ENCODE peak calls at places on chromosomes 16 and 17, in five cellular contexts. C is heart left ventricle, N is right atrium auricular region, L is neuronal stem cell, F is mesenchymal stem cell. X is an unnamed sample. For H3K4me1, the result is how much of the 10 kb centered on the place peaks cover.

GRCh38 chr17:38885728-38886642 is 16.1 kb downstream of the LASP1 start:
- DNase-seq in C (no peak), N (no peak), L (no peak), F (peak), X (no peak)

GRCh38 chr16:3149630-3150345 is 15.0 kb downstream of the ZNF213 start:
- DNase-seq in C (peak), N (peak), L (peak), F (peak), X (no peak)

GRCh38 chr17:16281351-16281750 is 64.3 kb downstream of the PIGL start:
- DNase-seq in C (no peak), N (no peak), L (no peak), F (peak), X (no peak)

GRCh38 chr17:41190328-41190727 is 641 bp downstream of the KRTAP9-1 start:
- DNase-seq in C (no peak), N (no peak), L (no peak), F (no peak), X (no peak)

GRCh38 chr17:74467221-74467951 is 952 bp downstream of the CD300A start:
- DNase-seq in C (no peak), N (no peak), L (no peak), F (no peak), X (no peak)

GRCh38 chr16:49203361-49203760 is 78.3 kb downstream of the CBLN1 start:
- DNase-seq in C (no peak), N (no peak), L (no peak), F (no peak), X (no peak)

GRCh38 chr16:84511821-84512220 is 7.4 kb upstream of the MEAK7 start:
- DNase-seq in C (no peak), N (no peak), L (no peak), F (no peak), X (no peak)

GRCh38 chr16:49866533-49867155 is 10.7 kb upstream of the ZNF423 start:
- DNase-seq in C (no peak), N (no peak), L (peak), F (no peak), X (no peak)

GRCh38 chr17:77865109-77865611 is 93.3 kb upstream of the TNRC6C start:
- DNase-seq in C (no peak), N (peak), L (no peak), F (no peak), X (no peak)

GRCh38 chr17:15038656-15039055 is 226.5 kb downstream of the PMP22 start:
- DNase-seq in C (no peak), N (no peak), L (no peak), F (peak), X (no peak)

GRCh38 chr16:68356249-68356918 is 45.6 kb downstream of the PRMT7 start:
- DNase-seq in C (no peak), N (no peak), L (no peak), F (peak), X (no peak)

GRCh38 chr17:61307905-61308886 is 91.4 kb upstream of the TBX2 start:
- DNase-seq in C (no peak), N (no peak), L (no peak), F (peak), X (no peak)

GRCh38 chr17:51251010-51251409 is 8.8 kb downstream of the MBTD1 start:
- DNase-seq in C (no peak), N (no peak), L (no peak), F (no peak), X (no peak)

GRCh38 chr16:14539631-14540030 is 90.4 kb downstream of the PARN start:
- DNase-seq in C (no peak), N (no peak), L (no peak), F (no peak), X (no peak)

GRCh38 chr16:89741342-89742014 is 20.1 kb downstream of the ZNF276 start:
- DNase-seq in C (no peak), N (no peak), L (no peak), F (no peak), X (no peak)

GRCh38 chr16:74449470-74449869 is 28.2 kb upstream of the CLEC18B start:
- DNase-seq in C (no peak), N (peak), L (no peak), F (peak), X (no peak)

GRCh38 chr16:1215574-1216295 is 9.3 kb downstream of the TPSG1 start:
- DNase-seq in C (no peak), N (no peak), L (no peak), F (no peak), X (no peak)

GRCh38 chr17:51435641-51436091 is 175.3 kb downstream of the UTP18 start:
- DNase-seq in C (no peak), N (no peak), L (peak), F (no peak), X (peak)

GRCh38 chr16:89863741-89864391 is 9.5 kb upstream of the TCF25 start:
- DNase-seq in C (peak), N (no peak), L (no peak), F (no peak), X (no peak)

GRCh38 chr17:9244066-9245052 is 223.0 kb downstream of the NTN1 start:
- DNase-seq in C (no peak), N (no peak), L (no peak), F (peak), X (no peak)

GRCh38 chr17:73211745-73212144 is 18.9 kb downstream of the COG1 start:
- DNase-seq in C (no peak), N (no peak), L (no peak), F (no peak), X (no peak)

GRCh38 chr17:3818786-3819185 is 17.8 kb upstream of the ITGAE start:
- DNase-seq in C (no peak), N (no peak), L (no peak), F (peak), X (no peak)

GRCh38 chr17:83085103-83085502 is 5.7 kb downstream of the METRNL start:
- DNase-seq in C (no peak), N (no peak), L (no peak), F (no peak), X (no peak)
- H3K4me3 ChIP-seq in C (no peak), N (no peak), L (no peak), F (no peak), X (no peak)

GRCh38 chr17:44326867-44327444 is 2.3 kb upstream of the SLC25A39 start:
- DNase-seq in C (peak), N (peak), L (peak), F (peak), X (no peak)
- H3K27ac ChIP-seq in C (peak), N (peak), L (no peak), F (no peak), X (no peak)

GRCh38 chr17:79684132-79684985 is 46.4 kb upstream of the ENPP7 start:
- DNase-seq in C (no peak), N (no peak), L (no peak), F (no peak), X (no peak)
- H3K4me1 ChIP-seq in C (under half), N (under half), L (under half), F (under half), X (under half)

GRCh38 chr17:81401727-81402529 is 6.7 kb downstream of the BAHCC1 start:
- DNase-seq in C (no peak), N (no peak), L (no peak), F (peak), X (no peak)
- H3K4me3 ChIP-seq in C (no peak), N (no peak), L (no peak), F (no peak), X (no peak)

DNA sequence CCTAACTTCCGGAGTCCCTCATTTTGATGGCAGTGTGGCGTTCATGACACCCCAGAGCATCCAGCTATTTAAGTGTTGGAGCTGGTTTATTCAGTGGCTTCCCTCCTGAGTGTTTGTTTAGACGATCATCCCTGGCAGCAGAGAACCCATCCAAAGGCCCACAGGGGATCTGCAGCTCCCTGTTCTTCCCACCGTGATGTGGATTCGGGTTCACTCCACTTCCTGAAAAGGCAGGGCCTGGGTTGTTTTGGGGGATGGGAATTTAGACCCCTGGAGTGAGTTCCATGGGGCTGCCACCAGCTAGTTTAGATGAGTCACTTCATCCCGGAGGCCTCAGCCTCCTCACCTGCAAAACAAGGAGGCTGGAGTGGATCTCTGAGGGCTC is 2.3 kb downstream of the KSR1 start:
- DNase-seq in C (no peak), N (no peak), L (peak), F (no peak), X (no peak)
- H3K27ac ChIP-seq in C (no peak), N (no peak), L (no peak), F (peak), X (no peak)

X was measured in iPS DF 6.9.